ENCODE peak calls at places on chromosomes 12 and 14, in five cellular contexts. P, R, Y, N and W are unnamed samples.
A peak's percentile ranks its signal among the peaks of the same experiment; 100 is the strongest.

GRCh38 chr12:38711055-38711454 is 194.3 kb downstream of the CPNE8 start:
- DNase-seq in P (no peak), R (no peak), Y (no peak), N (no peak), W (no peak)

GRCh38 chr14:77372304-77372841 is 4.5 kb downstream of the TMED8 start:
- DNase-seq in P (no peak), R (no peak), Y (no peak), N (no peak), W (no peak)

GRCh38 chr14:93946506-93947170 is 19.5 kb downstream of the FAM181A start:
- DNase-seq in P (no peak), R (no peak), Y (no peak), N (no peak), W (no peak)

GRCh38 chr12:79886917-79887519 is 47.9 kb downstream of the PPP1R12A start:
- DNase-seq in P (no peak), R (no peak), Y (no peak), N (no peak), W (no peak)

GRCh38 chr12:132030367-132031038 is 80.8 kb downstream of the EP400 start:
- DNase-seq in P (no peak), R (no peak), Y (no peak), N (no peak), W (no peak)

GRCh38 chr12:93001407-93001806 is 72.3 kb upstream of the EEA1 start:
- DNase-seq in P (no peak), R (no peak), Y (no peak), N (no peak), W (no peak)

GRCh38 chr12:71688961-71689570 is 3.2 kb downstream of the TMEM19 start:
- DNase-seq in P (no peak), R (no peak), Y (no peak), N (no peak), W (no peak)

GRCh38 chr12:42473561-42473960 is 116.0 kb downstream of the PRICKLE1 start:
- DNase-seq in P (no peak), R (no peak), Y (no peak), N (no peak), W (no peak)

GRCh38 chr12:105617141-105617540 is 286.6 kb downstream of the C12orf75 start:
- DNase-seq in P (no peak), R (no peak), Y (no peak), N (no peak), W (no peak)

GRCh38 chr12:131894981-131895639 is 688 bp downstream of the ULK1 start:
- DNase-seq in P (no peak), R (peak; percentile 51), Y (no peak), N (no peak), W (no peak)

GRCh38 chr12:68431786-68432185 is 99.6 kb upstream of the MDM1 start:
- DNase-seq in P (no peak), R (no peak), Y (no peak), N (no peak), W (no peak)

GRCh38 chr14:45199246-45199645 is 53.8 kb downstream of the MIS18BP1 start:
- DNase-seq in P (no peak), R (no peak), Y (no peak), N (no peak), W (no peak)

GRCh38 chr12:75459755-75460154 is 20.8 kb upstream of the GLIPR1 start:
- DNase-seq in P (no peak), R (no peak), Y (no peak), N (no peak), W (no peak)

GRCh38 chr14:72753044-72753710 is 140.7 kb downstream of the DPF3 start:
- DNase-seq in P (no peak), R (no peak), Y (no peak), N (no peak), W (no peak)

GRCh38 chr12:68106160-68106559 is 53.4 kb downstream of the IFNG start:
- DNase-seq in P (no peak), R (no peak), Y (no peak), N (no peak), W (no peak)

GRCh38 chr12:4615667-4616066 is 33.2 kb downstream of the AKAP3 start:
- DNase-seq in P (no peak), R (no peak), Y (no peak), N (no peak), W (no peak)

GRCh38 chr12:6914246-6914947 is at the start of gene ENO2:
- DNase-seq in P (no peak), R (peak; percentile 88), Y (peak; percentile 57), N (peak; percentile 71), W (no peak)
- TF ChIP-seq POLR2A in P (no peak), R (no peak), Y (peak; percentile 25), N (no peak), W (no peak)

DNA sequence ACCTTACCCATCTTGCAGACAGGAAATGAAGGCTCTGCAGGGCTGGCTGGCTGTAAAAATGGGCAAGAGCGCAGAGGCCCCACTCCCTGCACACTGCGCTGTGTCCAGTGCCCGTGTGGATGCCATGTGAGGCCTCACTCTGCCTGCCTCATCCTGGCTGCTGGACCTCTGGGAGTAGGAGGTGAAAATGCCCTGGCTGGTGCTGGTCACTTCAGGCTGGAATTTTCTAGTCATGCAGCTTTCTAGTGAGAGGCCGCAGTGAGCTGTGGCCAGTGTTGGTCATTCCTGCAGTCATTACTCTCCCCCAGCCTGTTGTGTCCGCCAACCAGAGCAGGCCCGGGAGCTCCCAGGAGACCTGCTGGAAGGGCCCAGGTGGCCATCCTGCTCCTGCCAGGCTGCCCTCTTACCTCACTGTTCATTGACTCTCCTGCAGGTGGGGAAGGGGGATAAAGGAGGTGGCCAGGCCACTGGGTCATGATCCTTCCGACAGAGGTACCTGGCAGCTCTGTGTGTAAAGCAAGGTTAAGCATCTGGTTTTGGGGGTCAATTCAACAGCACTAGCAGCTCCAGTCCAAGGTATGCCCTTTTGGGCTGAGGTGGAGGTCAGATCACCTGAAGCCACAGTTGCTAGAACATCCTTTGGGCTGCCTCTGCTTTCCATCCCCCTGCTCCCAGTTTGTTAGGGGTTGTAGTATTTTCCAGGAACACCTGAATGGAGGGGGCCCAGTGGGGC is 39.8 kb downstream of the SH2B3 start:
- DNase-seq in P (no peak), R (no peak), Y (no peak), N (peak; percentile 11), W (no peak)
- TF ChIP-seq POLR2A in P (no peak), R (no peak), Y (no peak), N (no peak), W (no peak)

GRCh38 chr12:109116611-109116949 is 193 bp downstream of the ACACB start:
- DNase-seq in P (no peak), R (no peak), Y (no peak), N (no peak), W (no peak)
- TF ChIP-seq POLR2A in P (no peak), R (no peak), Y (no peak), N (no peak), W (no peak)

DNA sequence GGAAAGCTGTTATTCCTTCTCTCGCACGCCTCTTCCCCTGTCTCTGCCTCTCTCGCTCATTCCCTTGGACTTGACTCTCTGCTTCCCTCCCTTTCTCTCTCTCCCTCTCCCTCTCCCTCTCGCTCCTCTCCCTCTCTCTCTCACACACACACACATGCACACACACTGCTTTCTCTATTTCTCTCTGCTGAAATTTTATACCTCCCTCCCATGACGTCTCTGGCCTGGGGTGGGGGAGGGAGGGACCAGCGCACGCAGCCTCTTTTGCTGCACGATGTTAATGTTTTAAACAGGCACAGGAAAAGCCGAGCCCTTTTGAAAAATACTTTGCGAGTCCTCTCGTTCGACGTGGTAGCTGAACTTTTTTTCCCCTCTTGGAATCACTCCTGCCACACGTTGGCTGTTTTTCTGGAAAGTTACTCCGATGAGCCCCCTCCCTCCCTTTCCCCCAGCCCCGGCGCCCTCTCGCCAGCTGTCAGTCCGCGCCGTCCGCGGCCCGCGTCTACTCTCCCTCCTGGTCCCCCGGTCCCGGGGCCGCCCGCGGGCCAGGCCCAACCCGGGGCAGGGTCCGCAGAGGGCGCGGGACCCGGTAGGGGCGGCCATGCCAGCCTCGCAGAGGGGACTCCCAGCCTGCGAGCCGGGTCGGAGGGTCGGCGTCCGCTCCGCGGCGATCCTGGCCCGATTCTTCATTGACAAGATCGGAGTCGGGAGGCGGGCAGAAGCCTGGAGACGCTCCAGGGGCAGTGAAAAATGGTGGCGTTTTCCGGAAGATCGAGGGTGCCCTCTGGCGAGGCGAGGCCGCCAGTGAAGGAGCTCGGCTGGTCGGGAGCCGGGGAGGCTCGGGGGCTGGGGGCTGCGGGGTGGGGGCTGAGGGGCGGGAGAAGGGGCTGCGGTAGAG is at the start of gene TGFB3:
- DNase-seq in P (peak; percentile 80), R (peak; percentile 86), Y (peak; percentile 87), N (peak; percentile 79), W (no peak)
- TF ChIP-seq POLR2A in P (no peak), R (peak; percentile 46), Y (peak; percentile 49), N (no peak), W (peak; percentile 74)